ENCODE peak calls at places on chromosomes 6 and 20, in six cellular contexts. U is heart left ventricle, B is right lobe of liver, P is AG10803, Y is endodermal cell, Z is astrocyte. N is an unnamed sample.

GRCh38 chr6:42378536-42378935 is 73.2 kb downstream of the TRERF1 start:
- DNase-seq in U (no peak), B (no peak), P (no peak), Y (no peak), Z (no peak), N (no peak)

GRCh38 chr6:166435574-166435973 is 52.8 kb upstream of the MPC1 start:
- DNase-seq in U (no peak), B (no peak), P (peak), Y (no peak), Z (no peak), N (peak)

GRCh38 chr6:11469684-11470083 is 67.9 kb upstream of the TMEM170B start:
- DNase-seq in U (no peak), B (no peak), P (no peak), Y (no peak), Z (no peak), N (no peak)

GRCh38 chr6:169556758-169557505 is 144.9 kb downstream of the WDR27 start:
- DNase-seq in U (no peak), B (no peak), P (peak), Y (no peak), Z (no peak), N (no peak)

GRCh38 chr6:1729133-1729751 is 119.5 kb downstream of the FOXC1 start:
- DNase-seq in U (no peak), B (no peak), P (no peak), Y (no peak), Z (no peak), N (no peak)

GRCh38 chr6:112216699-112217551 is 37.4 kb downstream of the LAMA4 start:
- DNase-seq in U (no peak), B (no peak), P (peak), Y (no peak), Z (peak), N (no peak)

GRCh38 chr20:32297439-32297838 is 20.0 kb downstream of the KIF3B start:
- DNase-seq in U (no peak), B (no peak), P (no peak), Y (no peak), Z (no peak), N (no peak)

GRCh38 chr6:37182736-37183590 is 13.0 kb downstream of the PIM1 start:
- DNase-seq in U (no peak), B (no peak), P (no peak), Y (no peak), Z (no peak), N (no peak)

GRCh38 chr6:6654599-6655575 is 66.4 kb downstream of the LY86 start:
- DNase-seq in U (no peak), B (no peak), P (peak), Y (no peak), Z (no peak), N (peak)

GRCh38 chr20:34075647-34076046 is 36.4 kb downstream of the EIF2S2 start:
- DNase-seq in U (no peak), B (no peak), P (no peak), Y (peak), Z (no peak), N (no peak)

GRCh38 chr20:62595491-62595890 is 46.8 kb upstream of the SLCO4A1 start:
- DNase-seq in U (peak), B (no peak), P (peak), Y (no peak), Z (peak), N (peak)

GRCh38 chr20:38338849-38339520 is 7.3 kb upstream of the LBP start:
- DNase-seq in U (no peak), B (peak), P (no peak), Y (peak), Z (no peak), N (no peak)

GRCh38 chr6:73943401-73943800 is 247.4 kb downstream of the CD109 start:
- DNase-seq in U (no peak), B (no peak), P (peak), Y (no peak), Z (no peak), N (no peak)

GRCh38 chr6:20866038-20866437 is 331.8 kb downstream of the CDKAL1 start:
- DNase-seq in U (no peak), B (no peak), P (no peak), Y (no peak), Z (no peak), N (no peak)

GRCh38 chr6:166553563-166554271 is 32.8 kb downstream of the RAMACL start:
- DNase-seq in U (no peak), B (no peak), P (peak), Y (no peak), Z (peak), N (no peak)

GRCh38 chr20:37821691-37822655 is 81.0 kb upstream of the VSTM2L start:
- DNase-seq in U (no peak), B (no peak), P (peak), Y (no peak), Z (peak), N (no peak)

GRCh38 chr6:99780556-99780885 is 173.9 kb downstream of the PRDM13 start:
- DNase-seq in U (no peak), B (no peak), P (no peak), Y (no peak), Z (no peak), N (no peak)

GRCh38 chr20:29497261-29497671 is 1760.2 kb upstream of the DEFB115 start:
- DNase-seq in U (peak), B (peak), P (peak), Y (no peak), Z (no peak), N (peak)

GRCh38 chr6:35248300-35248699 is 11.2 kb upstream of the ZNF76 start:
- DNase-seq in U (no peak), B (no peak), P (no peak), Y (no peak), Z (no peak), N (no peak)

GRCh38 chr6:3414704-3415453 is 42.0 kb downstream of the SLC22A23 start:
- DNase-seq in U (no peak), B (no peak), P (no peak), Y (no peak), Z (peak), N (no peak)

GRCh38 chr20:53738039-53738944 is 144.7 kb upstream of the ZNF217 start:
- DNase-seq in U (peak), B (peak), P (peak), Y (peak), Z (peak), N (peak)

GRCh38 chr20:57464642-57465211 is 60.2 kb downstream of the CTCFL start:
- DNase-seq in U (peak), B (no peak), P (no peak), Y (no peak), Z (no peak), N (no peak)

GRCh38 chr20:49948809-49949507 is 12.8 kb downstream of the RNF114 start:
- DNase-seq in U (no peak), B (no peak), P (peak), Y (no peak), Z (peak), N (no peak)

GRCh38 chr6:80771941-80772340 is 665.5 kb downstream of the BCKDHB start:
- DNase-seq in U (no peak), B (no peak), P (peak), Y (peak), Z (peak), N (no peak)

GRCh38 chr6:75084872-75085381 is 120.9 kb downstream of the COL12A1 start:
- DNase-seq in U (peak), B (peak), P (no peak), Y (peak), Z (no peak), N (peak)

DNA sequence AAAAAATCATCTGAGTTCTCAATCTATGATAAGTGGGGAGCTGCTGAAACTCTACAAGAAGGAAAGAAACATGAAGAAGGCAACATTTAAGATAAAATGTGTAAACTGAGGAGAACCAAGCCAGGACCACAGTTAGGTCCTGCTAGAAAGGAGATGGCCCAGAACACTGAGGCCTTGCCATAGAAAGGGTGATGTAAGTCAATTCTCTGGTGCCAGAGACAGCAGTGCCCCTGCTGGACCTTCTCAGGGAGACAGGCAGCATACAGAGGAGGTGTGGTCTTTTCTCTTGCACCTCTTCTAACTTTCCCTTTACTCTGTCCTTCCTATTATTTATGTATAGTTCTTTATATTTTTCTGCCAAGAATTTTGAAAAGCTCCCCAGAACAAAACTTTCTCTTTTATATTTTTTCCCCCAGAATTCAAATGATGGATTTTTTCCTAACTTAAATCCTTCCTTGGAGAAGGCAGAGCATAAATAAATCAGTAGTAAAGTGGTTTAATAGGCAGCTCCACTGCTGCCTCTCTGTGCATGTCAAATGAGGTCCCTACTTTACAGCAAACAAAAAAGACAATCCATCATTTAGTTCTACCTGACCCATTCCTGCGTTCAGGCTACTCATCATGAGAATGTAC is 9.0 kb downstream of the UQCC2 start:
- DNase-seq in U (no peak), B (no peak), P (peak), Y (peak), Z (peak), N (no peak)
- TF ChIP-seq CTCF in U (peak), B (peak), P (peak), Y (peak), Z (peak), N (peak)

GRCh38 chr20:58659841-58660240 is 8.8 kb downstream of the STX16 start:
- DNase-seq in U (no peak), B (no peak), P (no peak), Y (peak), Z (no peak), N (no peak)
- H3K4me3 ChIP-seq in U (no peak), B (no peak), P (no peak), Y (no peak), Z (no peak), N (no peak)

DNA sequence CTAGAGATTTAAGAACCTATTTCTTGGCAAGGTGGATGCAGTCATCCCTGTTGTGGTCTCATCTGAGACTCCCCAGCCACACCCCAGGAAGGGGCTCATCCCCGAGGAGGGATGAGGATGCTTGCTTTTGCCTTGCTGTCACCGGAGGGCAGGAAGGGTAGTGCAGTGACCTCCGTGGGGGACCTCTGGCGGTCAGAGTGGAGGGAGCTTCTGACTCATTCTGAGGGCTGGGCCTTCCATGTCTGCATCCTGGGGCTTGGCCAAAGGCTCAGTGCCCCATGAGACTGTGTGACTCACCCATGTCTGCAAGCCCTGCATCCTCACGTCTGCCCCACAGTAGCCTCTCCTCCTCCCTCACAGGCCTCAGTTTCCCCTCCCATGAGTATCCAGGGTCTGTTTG is 38.7 kb downstream of the UQCC2 start:
- DNase-seq in U (peak), B (no peak), P (peak), Y (peak), Z (peak), N (peak)
- TF ChIP-seq CTCF in U (peak), B (peak), P (peak), Y (peak), Z (peak), N (peak)

DNA sequence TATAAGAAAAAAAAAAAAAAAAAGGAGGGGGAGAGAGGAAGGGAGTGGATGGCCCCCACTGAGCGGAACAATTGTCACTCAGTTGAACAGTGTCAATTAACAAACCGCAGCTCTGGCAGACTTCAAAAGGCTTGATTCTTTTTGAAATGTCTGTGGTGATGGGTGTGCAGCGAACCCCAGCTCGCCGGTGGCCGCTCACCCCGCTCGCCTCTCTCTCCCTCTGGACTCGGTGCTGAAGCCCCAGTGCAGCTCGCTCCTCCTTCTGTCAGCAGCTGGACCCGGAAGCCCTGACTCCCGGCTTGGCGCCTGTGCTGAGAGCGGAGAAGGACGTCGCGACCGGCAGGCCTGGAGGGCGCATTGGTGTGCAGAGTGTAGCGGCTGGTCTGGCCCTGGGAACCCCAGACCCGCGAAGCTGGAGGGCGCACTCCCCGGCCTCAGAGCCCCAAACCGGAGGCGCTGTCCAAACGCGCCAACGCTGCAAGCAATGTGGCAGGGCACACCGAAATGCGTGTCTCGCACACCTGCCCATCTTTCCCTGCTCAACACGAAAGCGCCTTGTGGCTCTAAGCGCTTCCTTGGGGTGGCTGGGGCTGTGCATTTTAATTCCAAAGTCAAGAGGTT is 3.4 kb downstream of the LINC00237 start:
- DNase-seq in U (peak), B (no peak), P (peak), Y (peak), Z (no peak), N (no peak)
- H3K4me3 ChIP-seq in U (peak), B (no peak), P (peak), Y (peak), Z (no peak), N (peak)

GRCh38 chr20:44965651-44966029 is 672 bp upstream of the STK4 start:
- DNase-seq in U (no peak), B (no peak), P (no peak), Y (no peak), Z (no peak), N (no peak)

GRCh38 chr20:44969320-44969879 is 3.1 kb downstream of the STK4 start:
- DNase-seq in U (no peak), B (no peak), P (no peak), Y (no peak), Z (no peak), N (no peak)

GRCh38 chr20:44970243-44970757 is 4.0 kb downstream of the STK4 start:
- DNase-seq in U (no peak), B (no peak), P (no peak), Y (no peak), Z (no peak), N (no peak)

GRCh38 chr20:44966030-44966961 is at the start of gene STK4:
- DNase-seq in U (peak), B (peak), P (peak), Y (peak), Z (peak), N (peak)

DNA sequence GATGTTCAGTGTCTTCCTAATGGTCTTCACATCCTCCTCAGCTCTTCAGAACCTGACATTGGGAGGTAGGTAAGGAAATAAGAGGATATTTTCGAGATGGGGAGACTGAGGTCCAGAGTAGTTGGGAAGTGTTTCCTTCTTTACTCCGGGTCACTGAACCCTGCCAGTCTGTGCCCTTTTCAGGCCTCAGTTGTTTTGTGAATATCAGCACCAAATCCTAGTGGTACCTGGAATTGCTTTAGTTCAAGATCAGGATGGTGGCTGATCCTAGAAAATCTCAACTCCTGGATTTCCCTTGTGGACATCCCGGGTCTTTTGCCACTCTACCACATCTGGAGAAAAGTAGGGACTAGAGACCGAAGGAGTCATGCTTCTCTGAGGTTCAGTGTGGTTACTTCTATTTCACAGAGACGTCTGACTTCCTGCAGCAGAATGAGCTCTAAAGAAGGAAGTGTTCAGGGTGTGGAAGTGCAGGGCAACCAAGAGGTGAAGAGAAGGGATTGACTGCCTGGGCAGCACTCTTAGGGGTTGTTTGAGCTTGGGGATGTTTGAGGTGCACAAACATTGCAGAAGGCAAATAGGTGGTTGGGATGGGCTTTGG is 995 bp downstream of the STK4 start:
- DNase-seq in U (no peak), B (no peak), P (peak), Y (no peak), Z (no peak), N (no peak)
- TF ChIP-seq CTCF in U (no peak), B (no peak), P (no peak), Y (no peak), Z (no peak), N (no peak)